ENCODE peak calls at places on chromosome 11, in four cellular contexts. X is HepG2, A is GM12878, J is K562. I is an unnamed sample.
A peak's percentile ranks its signal among the peaks of the same experiment; 100 is the strongest.

GRCh38 chr11:65150513-65151271 is 16.4 kb upstream of the SYVN1 start:
- DNase-seq in A (peak; percentile 27), J (peak; percentile 84), X (peak; percentile 40), I (peak; percentile 18)

GRCh38 chr11:113728814-113729213 is 22.7 kb upstream of the TMPRSS5 start:
- DNase-seq in J (no peak), A (no peak), X (no peak), I (no peak)

GRCh38 chr11:66855574-66856495 is 1.0 kb upstream of the LRFN4 start:
- DNase-seq in A (peak; percentile 50), X (peak; percentile 62), J (peak; percentile 98), I (peak; percentile 92)

GRCh38 chr11:130197386-130198035 is 37.9 kb downstream of the ST14 start:
- DNase-seq in X (no peak), J (no peak), A (no peak), I (no peak)

GRCh38 chr11:995752-996420 is 40.6 kb downstream of the MUC6 start:
- DNase-seq in A (peak; percentile 48), X (no peak), J (no peak), I (no peak)

GRCh38 chr11:66744485-66745355 is 15.7 kb upstream of the SPTBN2 start:
- DNase-seq in J (peak; percentile 96), A (peak; percentile 20), X (peak; percentile 58), I (peak; percentile 97)

GRCh38 chr11:88579466-88579865 is 241.9 kb upstream of the CTSC start:
- DNase-seq in J (no peak), X (no peak), A (no peak), I (no peak)

GRCh38 chr11:3642071-3642951 is 519 bp upstream of the ART5 start:
- DNase-seq in J (peak; percentile 96), X (peak; percentile 81), A (no peak), I (peak; percentile 93)

GRCh38 chr11:62152245-62153086 is 28.7 kb downstream of the INCENP start:
- DNase-seq in A (no peak), X (no peak), J (no peak), I (no peak)

GRCh38 chr11:87035976-87036583 is 1.7 kb upstream of the TMEM135 start:
- DNase-seq in X (no peak), A (no peak), J (peak; percentile 47), I (no peak)

GRCh38 chr11:19769820-19770219 is 57.2 kb downstream of the NAV2 start:
- DNase-seq in J (no peak), A (no peak), X (no peak), I (no peak)

GRCh38 chr11:78432058-78432515 is 14.5 kb upstream of the GAB2 start:
- DNase-seq in J (no peak), A (no peak), X (no peak), I (no peak)

GRCh38 chr11:45799562-45799961 is 5.4 kb upstream of the SLC35C1 start:
- DNase-seq in J (no peak), A (no peak), X (no peak), I (no peak)

GRCh38 chr11:63508009-63508408 is 2.1 kb downstream of the LGALS12 start:
- DNase-seq in J (peak; percentile 72), A (no peak), X (peak; percentile 64), I (peak; percentile 38)

GRCh38 chr11:48081151-48082010 is 101.0 kb downstream of the PTPRJ start:
- DNase-seq in J (no peak), A (no peak), X (no peak), I (no peak)

GRCh38 chr11:85889676-85890579 is 34.7 kb downstream of the CCDC83 start:
- DNase-seq in J (no peak), X (peak; percentile 13), A (no peak), I (no peak)

GRCh38 chr11:3905080-3905953 is 49.9 kb downstream of the STIM1 start:
- DNase-seq in A (no peak), J (peak; percentile 61), X (peak; percentile 98), I (no peak)

GRCh38 chr11:115627071-115627470 is 122.9 kb upstream of the CADM1 start:
- DNase-seq in X (no peak), J (no peak), A (no peak), I (no peak)

GRCh38 chr11:83219095-83219494 is 25.6 kb downstream of the ANKRD42 start:
- DNase-seq in J (no peak), X (peak; percentile 22), A (no peak), I (peak; percentile 13)

GRCh38 chr11:1099519-1100355 is 25.1 kb downstream of the MUC2 start:
- DNase-seq in J (no peak), A (no peak), X (no peak), I (no peak)

GRCh38 chr11:126997196-126997595 is 3.4 kb downstream of the KIRREL3 start:
- DNase-seq in A (no peak), X (no peak), J (no peak), I (no peak)

GRCh38 chr11:15769203-15769602 is 587.1 kb downstream of the SOX6 start:
- DNase-seq in A (no peak), J (no peak), X (no peak), I (no peak)

GRCh38 chr11:60977224-60977623 is 5.7 kb downstream of the CD6 start:
- DNase-seq in X (no peak), J (no peak), A (no peak), I (no peak)

GRCh38 chr11:46330887-46331652 is 16.2 kb upstream of the DGKZ start:
- DNase-seq in X (no peak), A (no peak), J (no peak), I (no peak)

GRCh38 chr11:120068114-120068573 is 69.8 kb downstream of the TRIM29 start:
- DNase-seq in A (no peak), J (no peak), X (no peak), I (peak; percentile 44)

GRCh38 chr11:119904636-119905035 is 175.6 kb upstream of the NECTIN1 start:
- DNase-seq in X (no peak), J (no peak), A (no peak), I (no peak)

GRCh38 chr11:34234086-34234740 is 123.6 kb downstream of the ABTB2 start:
- DNase-seq in A (peak; percentile 88), X (no peak), J (peak; percentile 49), I (no peak)

GRCh38 chr11:34233215-34233614 is 124.6 kb downstream of the ABTB2 start:
- DNase-seq in A (no peak), J (no peak), X (no peak), I (no peak)

GRCh38 chr11:34235189-34235588 is 122.6 kb downstream of the ABTB2 start:
- DNase-seq in J (no peak), A (no peak), X (no peak), I (no peak)

GRCh38 chr11:34235591-34236071 is 122.2 kb downstream of the ABTB2 start:
- DNase-seq in A (no peak), J (no peak), X (no peak), I (no peak)

DNA sequence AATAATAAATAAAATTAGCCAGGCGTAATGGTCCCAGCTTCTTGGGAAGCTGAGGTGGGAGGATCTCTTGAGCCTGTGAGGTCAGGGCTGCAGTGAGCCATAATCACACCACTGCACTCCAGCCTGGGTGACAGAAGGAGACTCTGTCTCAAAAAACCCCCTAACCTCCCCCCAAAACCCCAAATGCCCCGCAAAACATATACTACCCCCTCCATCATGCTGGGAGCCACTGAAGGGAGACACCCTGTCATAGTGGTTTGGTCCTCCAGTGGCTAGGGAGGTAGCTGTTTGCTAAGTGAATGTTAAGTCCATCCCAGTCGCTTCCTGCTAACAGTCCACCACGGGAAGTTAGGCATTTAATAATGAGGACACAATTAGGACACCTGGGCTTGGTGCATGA is 125.0 kb downstream of the ABTB2 start:
- DNase-seq in X (no peak), A (no peak), J (no peak), I (no peak)
- TF ChIP-seq FOXK2 in X (no peak), A (no peak), J (no peak), I (no peak)

GRCh38 chr11:134995746-134996145 is 583.7 kb upstream of the B3GAT1 start:
- DNase-seq in A (no peak), J (no peak), X (no peak), I (no peak)

GRCh38 chr11:134997652-134998320 is 585.7 kb upstream of the B3GAT1 start:
- DNase-seq in J (no peak), X (no peak), A (no peak), I (no peak)

GRCh38 chr11:135001581-135001980 is 589.5 kb upstream of the B3GAT1 start:
- DNase-seq in X (no peak), A (no peak), J (no peak), I (no peak)

GRCh38 chr11:135002236-135002635 is 590.2 kb upstream of the B3GAT1 start:
- DNase-seq in X (no peak), J (no peak), A (no peak), I (no peak)

DNA sequence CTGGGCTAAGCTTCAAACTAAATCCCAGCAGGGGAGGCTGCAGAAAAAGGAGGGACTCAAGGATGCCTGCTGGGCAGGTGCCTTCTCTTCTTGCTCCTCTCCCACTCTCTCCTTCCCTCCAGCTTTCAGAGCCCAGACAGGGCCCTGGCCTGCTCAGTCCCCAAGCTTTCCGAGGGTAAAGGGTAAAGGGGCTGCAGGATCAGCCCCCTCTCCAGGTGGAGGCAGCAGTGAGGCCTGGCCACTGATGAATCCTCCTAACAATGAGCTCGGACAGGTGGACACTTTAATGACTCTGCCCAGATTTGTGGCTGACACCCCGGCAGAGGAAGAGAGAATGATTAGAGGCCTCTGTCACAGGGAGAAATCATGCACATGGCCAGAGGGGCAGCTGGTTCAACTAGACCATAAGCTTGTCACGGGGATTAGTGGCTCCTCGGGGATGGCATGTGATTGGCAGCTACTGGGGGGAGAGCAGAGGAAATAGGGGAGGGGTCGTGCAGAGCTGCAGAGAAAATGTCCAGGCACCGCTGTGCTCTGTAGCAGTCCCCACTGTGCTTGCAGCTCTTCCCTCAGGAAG is 587.5 kb upstream of the B3GAT1 start:
- DNase-seq in X (no peak), A (no peak), J (no peak), I (no peak)
- TF ChIP-seq FOXK2 in X (no peak), A (no peak), J (no peak), I (no peak)

DNA sequence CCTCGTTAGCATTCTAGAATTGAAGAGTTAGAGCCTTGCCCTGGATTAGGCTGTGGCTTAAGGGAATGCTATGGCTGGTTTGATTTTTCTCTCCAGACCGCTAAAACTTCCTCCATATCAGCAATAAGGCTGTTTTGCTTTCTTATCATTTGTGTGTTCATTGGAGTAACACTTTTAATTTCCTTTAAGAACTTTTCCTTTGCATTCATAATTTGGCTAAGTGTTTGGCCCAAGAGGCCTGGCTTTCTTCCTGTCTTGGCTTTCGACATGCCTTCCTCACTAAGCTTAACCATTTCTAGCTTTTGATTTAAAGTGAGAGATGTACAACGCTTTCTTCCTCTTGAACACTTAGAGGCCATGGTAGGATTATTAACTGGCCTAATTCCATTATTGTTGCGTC is 52.0 kb downstream of the LDLRAD3 start:
- DNase-seq in J (no peak), X (no peak), A (no peak), I (no peak)
- TF ChIP-seq FOXK2 in J (no peak), X (no peak), A (no peak), I (no peak)

DNA sequence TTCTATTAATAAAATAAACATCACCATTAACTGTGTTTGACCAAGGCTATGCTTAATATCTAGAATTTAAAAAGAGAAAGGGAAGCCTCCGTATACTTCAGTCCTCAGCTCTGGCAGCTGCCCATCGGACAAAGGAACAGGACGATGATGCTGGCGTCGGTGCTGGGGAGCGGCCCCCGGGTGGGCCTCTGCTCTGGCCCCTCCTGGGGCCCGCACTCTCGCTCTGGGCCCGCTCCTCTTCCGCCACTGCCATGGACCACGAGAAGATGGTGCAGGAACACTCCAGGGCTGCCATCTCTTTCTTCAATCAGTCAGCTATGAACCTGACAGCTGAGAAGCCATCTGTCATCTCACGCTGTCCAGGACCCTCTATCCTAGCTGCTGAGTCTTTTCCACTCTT is 25.3 kb downstream of the PDHX start:
- DNase-seq in X (no peak), A (no peak), J (no peak), I (no peak)
- TF ChIP-seq FOXK2 in X (no peak), A (no peak), J (no peak), I (no peak)

GRCh38 chr11:124123587-124123986 is 8.3 kb downstream of the VWA5A start:
- DNase-seq in X (no peak), A (no peak), J (peak; percentile 27), I (no peak)
- TF ChIP-seq FOXK2 in X (no peak), A (no peak), J (no peak), I (no peak)

I was measured in HEK293T.